ENCODE peak calls at places on chromosomes 2 and 18, in four cellular contexts. B is GM23338, C is SK-N-SH, K is sigmoid colon. V is an unnamed sample.

GRCh38 chr2:237025090-237025865 is 60.4 kb upstream of the COPS8 start:
- DNase-seq in B (no peak), C (no peak), K (no peak), V (peak; percentile 51)

GRCh38 chr2:11222845-11223244 is 67.6 kb downstream of the SLC66A3 start:
- DNase-seq in B (no peak), C (no peak), K (no peak), V (no peak)

GRCh38 chr2:24402242-24403092 is 42.1 kb upstream of the ITSN2 start:
- DNase-seq in B (no peak), C (peak; percentile 71), K (no peak), V (no peak)

GRCh38 chr2:14634885-14635871 is 2.7 kb downstream of the LRATD1 start:
- DNase-seq in B (peak; percentile 81), C (peak; percentile 75), K (peak; percentile 89), V (peak; percentile 76)

GRCh38 chr2:7846607-7847006 is 835.2 kb upstream of the ID2 start:
- DNase-seq in B (no peak), C (no peak), K (no peak), V (no peak)

GRCh38 chr2:105612049-105612448 is 132.7 kb upstream of the NCK2 start:
- DNase-seq in B (no peak), C (no peak), K (no peak), V (no peak)

GRCh38 chr2:144459937-144460336 is 60.0 kb downstream of the ZEB2 start:
- DNase-seq in B (peak; percentile 56), C (no peak), K (no peak), V (no peak)

GRCh38 chr2:63613391-63613901 is 24.7 kb downstream of the MDH1 start:
- DNase-seq in B (peak; percentile 84), C (no peak), K (no peak), V (no peak)

GRCh38 chr2:200352631-200353030 is 46.1 kb downstream of the SPATS2L start:
- DNase-seq in B (no peak), C (no peak), K (no peak), V (no peak)

GRCh38 chr2:171874517-171874916 is 19.5 kb downstream of the SLC25A12 start:
- DNase-seq in B (no peak), C (no peak), K (no peak), V (no peak)

GRCh38 chr2:28322051-28322450 is 70.6 kb upstream of the FOSL2 start:
- DNase-seq in B (no peak), C (no peak), K (no peak), V (no peak)

GRCh38 chr2:68365087-68365486 is at the start of gene PLEK:
- DNase-seq in B (no peak), C (no peak), K (peak; percentile 79), V (peak; percentile 60)

DNA sequence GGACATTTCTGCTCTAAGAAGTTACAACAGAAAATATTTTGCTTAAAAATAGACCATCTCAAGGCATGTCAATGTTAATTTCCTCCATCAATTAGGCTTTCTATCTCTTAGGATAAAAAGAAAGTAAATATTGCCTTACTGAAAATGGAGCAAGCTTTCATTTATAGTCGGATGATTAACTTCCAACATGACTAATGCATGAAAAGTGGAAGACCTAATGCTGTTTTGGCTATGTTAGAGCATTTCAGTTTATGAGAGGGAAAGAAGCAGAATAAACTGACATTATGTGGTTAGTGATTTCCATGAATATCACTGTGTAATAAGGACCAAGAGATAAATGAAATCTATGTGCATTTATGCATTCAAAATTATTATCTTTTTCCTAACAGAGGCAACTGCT is 475.2 kb upstream of the UBE2E3 start:
- DNase-seq in B (no peak), C (no peak), K (no peak), V (no peak)
- TF ChIP-seq CTCF in B (no peak), C (no peak), K (no peak), V (no peak)

GRCh38 chr18:7840445-7840844 is 273.3 kb downstream of the PTPRM start:
- DNase-seq in B (no peak), C (no peak), K (no peak), V (no peak)
- TF ChIP-seq POLR2AphosphoS5 in B (no peak), C (no peak), K (no peak), V (no peak)

DNA sequence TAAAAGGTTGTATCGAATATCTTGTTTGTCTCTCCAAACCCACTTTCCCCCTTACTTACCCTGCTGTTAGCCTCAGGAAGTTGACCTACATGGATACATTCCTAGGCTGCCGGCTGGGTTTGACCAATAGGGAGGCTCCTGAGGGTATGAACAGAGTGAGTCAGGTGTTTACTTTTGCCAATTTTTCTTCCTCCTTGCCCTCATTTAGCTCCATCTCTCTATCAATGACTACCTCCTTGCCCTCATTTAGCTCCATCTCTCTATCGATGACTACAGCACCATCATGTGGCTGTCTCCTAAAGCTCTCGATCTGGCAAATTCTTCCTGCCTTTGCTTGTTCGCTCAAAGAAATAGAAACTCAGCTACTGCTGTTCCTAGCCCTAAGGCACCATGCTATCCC is 571.9 kb upstream of the CRIM1 start:
- DNase-seq in B (peak; percentile 32), C (no peak), K (no peak), V (no peak)
- TF ChIP-seq CTCF in B (peak; percentile 67), C (no peak), K (no peak), V (no peak)

DNA sequence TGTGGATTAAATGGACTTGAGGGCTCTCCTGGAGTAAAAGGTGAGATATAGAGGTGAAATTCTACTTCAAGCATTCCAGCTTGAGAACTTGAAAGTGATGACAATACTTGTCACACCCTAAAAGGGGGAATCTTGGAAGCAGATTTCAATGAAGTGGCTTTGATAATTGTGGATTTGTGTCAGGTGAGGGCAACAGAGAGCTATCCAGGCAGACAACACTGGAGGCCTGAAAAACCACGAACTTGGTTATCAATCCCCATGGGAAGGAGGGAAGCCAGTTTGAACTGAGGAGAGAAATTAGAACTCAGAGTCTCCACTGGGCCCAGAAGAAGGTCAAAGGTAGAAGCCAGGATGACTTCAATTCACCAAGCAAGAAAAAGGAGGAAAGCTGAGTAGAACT is 263.9 kb downstream of the FIGN start:
- DNase-seq in B (peak; percentile 29), C (no peak), K (no peak), V (no peak)
- TF ChIP-seq POLR2AphosphoS5 in B (no peak), C (no peak), K (no peak), V (no peak)

V was measured in stomach.